ENCODE peak calls at places on chromosomes 1 and 21, in five cellular contexts. P, O, F, B and E are unnamed samples.

GRCh38 chr1:20586939-20587638 is 1.8 kb upstream of the CDA start:
- DNase-seq in P (no peak), O (no peak), F (no peak), B (no peak), E (no peak)

GRCh38 chr1:75328691-75329090 is 194.5 kb downstream of the LHX8 start:
- DNase-seq in P (no peak), O (no peak), F (peak; percentile 56), B (no peak), E (no peak)

GRCh38 chr21:29293495-29293894 is 5.2 kb upstream of the BACH1 start:
- DNase-seq in P (no peak), O (no peak), F (no peak), B (no peak), E (no peak)

GRCh38 chr1:54314691-54315455 is 91.3 kb downstream of the SSBP3 start:
- DNase-seq in P (peak; percentile 81), O (no peak), F (no peak), B (no peak), E (no peak)

GRCh38 chr1:212749924-212750535 is 41.5 kb downstream of the NSL1 start:
- DNase-seq in P (no peak), O (peak; percentile 17), F (peak; percentile 89), B (no peak), E (no peak)

GRCh38 chr1:54380285-54380882 is 25.8 kb downstream of the SSBP3 start:
- DNase-seq in P (no peak), O (no peak), F (no peak), B (no peak), E (no peak)

GRCh38 chr21:42317341-42317741 is 2.1 kb upstream of the TFF3 start:
- DNase-seq in P (no peak), O (no peak), F (no peak), B (no peak), E (no peak)

GRCh38 chr21:45556645-45557601 is 14.7 kb upstream of the SLC19A1 start:
- DNase-seq in P (no peak), O (no peak), F (no peak), B (no peak), E (peak; percentile 72)

GRCh38 chr1:14739433-14739832 is 140.9 kb downstream of the KAZN start:
- DNase-seq in P (no peak), O (no peak), F (no peak), B (no peak), E (no peak)

GRCh38 chr1:75908717-75909152 is 23.5 kb downstream of the ASB17 start:
- DNase-seq in P (no peak), O (peak; percentile 9), F (peak; percentile 82), B (no peak), E (no peak)

GRCh38 chr1:205301842-205302588 is 19.5 kb downstream of the NUAK2 start:
- DNase-seq in P (no peak), O (no peak), F (no peak), B (no peak), E (no peak)

GRCh38 chr21:34962586-34963222 is 86.4 kb downstream of the RUNX1 start:
- DNase-seq in P (no peak), O (no peak), F (no peak), B (no peak), E (no peak)

DNA sequence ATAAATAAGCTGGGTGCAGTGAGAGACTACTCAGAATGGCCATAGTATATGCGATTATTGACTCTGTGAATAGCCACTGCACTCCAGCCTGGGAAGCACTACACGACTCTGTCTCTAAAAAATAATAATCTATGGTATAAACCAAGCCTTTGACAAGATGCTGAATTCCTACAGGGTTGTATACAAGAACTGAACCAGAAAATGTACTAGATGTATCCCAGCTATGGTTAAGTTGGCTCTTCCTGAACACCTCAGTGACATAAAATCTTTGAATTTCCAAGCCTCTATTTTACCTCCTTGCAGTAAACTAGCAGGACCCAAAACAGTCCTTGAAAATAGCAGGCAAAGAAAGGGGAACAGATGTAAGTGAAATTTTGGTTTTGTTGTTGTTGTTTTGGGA is 32.5 kb downstream of the PTP4A2 start:
- DNase-seq in P (no peak), O (no peak), F (no peak), B (no peak), E (no peak)
- H3K36me3 ChIP-seq in P (no peaks in the 10 kb centered on the region), O (peaks cover 12% of the 10 kb centered on the region), F (peaks cover 17% of the 10 kb centered on the region), B (peaks cover 19% of the 10 kb centered on the region), E (peaks cover 38% of the 10 kb centered on the region)

GRCh38 chr1:202005958-202006357 is 4.4 kb upstream of the ELF3 start:
- DNase-seq in P (no peak), O (no peak), F (peak; percentile 62), B (no peak), E (no peak)

GRCh38 chr1:202007279-202007678 is 3.1 kb upstream of the ELF3 start:
- DNase-seq in P (no peak), O (no peak), F (no peak), B (no peak), E (no peak)

GRCh38 chr1:202010042-202011015 is at the start of gene ELF3:
- DNase-seq in P (peak; percentile 97), O (no peak), F (peak; percentile 98), B (no peak), E (no peak)

GRCh38 chr1:202009326-202010031 is 908 bp upstream of the ELF3 start:
- DNase-seq in P (peak; percentile 90), O (no peak), F (peak; percentile 92), B (peak; percentile 47), E (peak; percentile 81)

DNA sequence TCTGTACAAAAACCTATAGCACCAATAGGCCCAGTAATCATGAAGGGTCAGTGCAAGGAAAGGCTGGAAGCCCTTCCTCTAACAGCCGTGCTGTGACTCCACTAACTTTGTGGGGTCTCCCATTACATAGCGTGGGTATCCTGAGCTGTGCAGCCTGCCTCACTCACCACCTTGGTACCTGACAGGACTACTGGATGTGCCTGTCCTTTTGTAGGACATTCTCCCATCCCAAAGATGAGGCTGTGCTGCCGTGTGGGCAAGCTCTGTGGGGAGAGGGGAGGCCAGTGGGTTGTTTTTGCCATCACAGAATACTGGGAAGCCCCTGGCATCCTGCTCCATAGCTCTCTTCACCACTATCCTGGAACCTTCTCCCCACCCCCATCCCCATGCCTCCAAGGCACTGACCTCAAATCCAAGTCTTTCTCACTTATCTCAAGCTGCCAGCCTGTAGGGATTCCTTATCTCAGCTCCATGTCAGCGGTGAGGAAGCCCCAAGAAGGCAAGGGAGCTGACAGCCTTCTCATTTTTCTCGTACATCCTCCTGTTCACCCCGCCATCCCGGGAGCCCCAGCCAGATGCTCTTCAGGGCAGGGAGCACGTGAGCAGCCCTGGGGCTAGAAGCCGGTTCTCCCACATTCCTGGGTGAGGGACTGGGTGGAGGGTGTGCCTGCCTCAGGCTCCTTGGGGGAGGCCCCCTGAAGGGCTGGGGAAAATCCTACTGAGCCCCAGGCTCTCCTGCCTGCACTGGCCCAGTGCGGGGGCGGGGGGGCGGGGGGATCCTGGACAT is 2.5 kb upstream of the ELF3 start:
- DNase-seq in P (peak; percentile 85), O (peak; percentile 62), F (peak; percentile 97), B (no peak), E (no peak)
- H3K27ac ChIP-seq in P (peak overlapping the region; percentile 91), O (peak overlapping the region; percentile 58), F (peak overlapping the region; percentile 99), B (no peak overlapping the region), E (no peak overlapping the region)

DNA sequence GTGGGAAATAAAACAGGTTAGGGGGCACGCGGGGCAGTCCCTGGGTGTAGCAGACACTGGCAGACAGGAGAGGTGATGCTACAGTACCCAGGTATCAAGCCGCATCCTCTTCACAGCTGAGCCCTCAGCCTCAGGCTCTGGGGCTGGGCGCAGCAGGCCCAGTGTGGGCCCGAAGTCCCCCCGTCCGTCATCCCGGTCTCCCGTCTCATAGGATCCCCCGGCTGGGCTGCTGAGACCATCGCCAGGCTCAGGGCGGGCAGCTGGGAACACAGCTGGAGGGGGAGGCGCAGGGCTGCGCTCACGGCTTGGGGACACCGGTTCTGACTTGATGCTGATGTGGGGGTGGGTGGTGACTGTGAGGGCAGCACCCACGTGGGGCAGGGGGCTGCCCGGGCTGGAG is 32.7 kb downstream of the MEF2D start:
- DNase-seq in P (no peak), O (no peak), F (no peak), B (no peak), E (no peak)
- H3K36me3 ChIP-seq in P (peaks cover 15% of the 10 kb centered on the region), O (peaks cover 34% of the 10 kb centered on the region), F (no peaks in the 10 kb centered on the region), B (peaks cover 37% of the 10 kb centered on the region), E (peaks cover 78% of the 10 kb centered on the region)

GRCh38 chr1:154870734-154871133 is 653 bp upstream of the KCNN3 start:
- DNase-seq in P (no peak), O (no peak), F (no peak), B (no peak), E (no peak)

GRCh38 chr1:154867841-154868610 is 2.1 kb downstream of the KCNN3 start:
- DNase-seq in P (no peak), O (no peak), F (peak; percentile 41), B (no peak), E (no peak)

GRCh38 chr1:154871374-154871773 is 1.3 kb upstream of the KCNN3 start:
- DNase-seq in P (no peak), O (no peak), F (no peak), B (no peak), E (no peak)

GRCh38 chr1:154869351-154870116 is 547 bp downstream of the KCNN3 start:
- DNase-seq in P (no peak), O (no peak), F (no peak), B (peak; percentile 58), E (peak; percentile 74)

GRCh38 chr1:154870117-154870571 is at the start of gene KCNN3:
- DNase-seq in P (peak; percentile 83), O (peak; percentile 40), F (peak; percentile 99), B (peak; percentile 77), E (peak; percentile 94)
- H3K27ac ChIP-seq in P (no peak within 1 kb of the TSS), O (no peak within 1 kb of the TSS), F (no peak within 1 kb of the TSS), B (no peak within 1 kb of the TSS), E (no peak within 1 kb of the TSS)

GRCh38 chr1:93109578-93109977 is 30.5 kb downstream of the MTF2 start:
- DNase-seq in P (no peak), O (no peak), F (no peak), B (no peak), E (no peak)

GRCh38 chr1:93111561-93111960 is 32.5 kb downstream of the MTF2 start:
- DNase-seq in P (no peak), O (no peak), F (no peak), B (no peak), E (no peak)

GRCh38 chr1:93111065-93111464 is 32.0 kb downstream of the MTF2 start:
- DNase-seq in P (no peak), O (no peak), F (no peak), B (no peak), E (no peak)

GRCh38 chr1:93114403-93114802 is 35.3 kb downstream of the MTF2 start:
- DNase-seq in P (no peak), O (no peak), F (no peak), B (no peak), E (no peak)

DNA sequence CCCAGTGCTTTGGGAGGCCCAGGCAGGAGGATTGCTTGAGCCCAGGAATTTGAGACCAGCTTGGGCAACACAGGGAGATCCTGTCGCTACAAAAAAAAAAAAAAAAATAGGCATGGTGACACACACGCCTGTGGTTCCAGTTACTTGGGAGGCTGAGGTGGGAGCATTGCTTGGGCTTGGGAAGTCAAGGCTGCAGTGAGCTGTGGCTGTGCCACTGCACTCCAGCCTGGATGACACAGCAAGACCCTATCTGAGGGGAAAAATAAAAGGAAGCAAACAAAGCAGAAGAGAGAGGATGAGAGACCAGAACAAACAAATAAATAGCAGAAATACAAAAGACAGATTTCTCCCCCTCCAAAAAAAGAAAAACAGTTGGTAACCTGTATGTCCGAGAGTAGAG is 34.0 kb downstream of the MTF2 start:
- DNase-seq in P (no peak), O (no peak), F (no peak), B (no peak), E (no peak)
- H3K36me3 ChIP-seq in P (no peaks in the 10 kb centered on the region), O (no peaks in the 10 kb centered on the region), F (peaks cover 21% of the 10 kb centered on the region), B (no peaks in the 10 kb centered on the region), E (peaks cover 13% of the 10 kb centered on the region)